ENCODE peak calls at places on chromosomes 12 and 14, in six cellular contexts. S, K, R, A, U and F are unnamed samples.
A peak's percentile ranks its signal among the peaks of the same experiment; 100 is the strongest.

GRCh38 chr12:123223241-123223668 is 9.7 kb downstream of the MPHOSPH9 start:
- DNase-seq in R (no peak), S (no peak), U (no peak), A (no peak), K (no peak), F (no peak)

GRCh38 chr14:93712838-93713724 is 75.2 kb downstream of the PRIMA1 start:
- DNase-seq in U (no peak), K (no peak), R (no peak), S (no peak), A (no peak), F (no peak)

GRCh38 chr12:75872762-75873161 is 158.8 kb downstream of the PHLDA1 start:
- DNase-seq in R (no peak), K (no peak), U (no peak), S (no peak), A (no peak), F (no peak)

GRCh38 chr14:95551435-95551834 is 16.6 kb downstream of the GLRX5 start:
- DNase-seq in S (no peak), K (no peak), A (no peak), R (no peak), U (no peak), F (no peak)

GRCh38 chr14:100450736-100451135 is 127.6 kb downstream of the SLC25A47 start:
- DNase-seq in S (no peak), R (no peak), K (no peak), A (no peak), U (no peak), F (no peak)

GRCh38 chr14:34252227-34252626 is 209.8 kb downstream of the SPTSSA start:
- DNase-seq in U (no peak), A (no peak), S (no peak), R (no peak), K (no peak), F (no peak)

GRCh38 chr14:74954232-74954946 is 1.0 kb downstream of the PGF start:
- DNase-seq in A (no peak), R (no peak), S (no peak), U (no peak), K (peak; percentile 59), F (peak; percentile 91)

GRCh38 chr14:49972199-49972671 is 79.4 kb downstream of the ARF6 start:
- DNase-seq in S (peak; percentile 69), R (no peak), A (peak; percentile 89), K (no peak), U (no peak), F (no peak)

GRCh38 chr14:46381674-46382073 is 269.9 kb downstream of the RPL10L start:
- DNase-seq in U (no peak), S (no peak), A (no peak), K (no peak), R (peak; percentile 37), F (no peak)

GRCh38 chr14:72463291-72463866 is 430.5 kb downstream of the DPF3 start:
- DNase-seq in K (no peak), A (no peak), R (no peak), S (no peak), U (no peak), F (no peak)

GRCh38 chr12:128267651-128268347 is 829 bp downstream of the TMEM132C start:
- DNase-seq in R (peak; percentile 51), A (no peak), U (no peak), K (no peak), S (no peak), F (no peak)

GRCh38 chr14:96136361-96136760 is 68.3 kb upstream of the BDKRB2 start:
- DNase-seq in R (no peak), S (peak; percentile 78), U (no peak), A (peak; percentile 78), K (no peak), F (no peak)

GRCh38 chr14:69685716-69686115 is 74.3 kb downstream of the SUSD6 start:
- DNase-seq in K (peak; percentile 69), S (peak; percentile 77), R (no peak), U (peak; percentile 89), A (no peak), F (no peak)

GRCh38 chr14:69363055-69363454 is 35.0 kb downstream of the ERH start:
- DNase-seq in U (no peak), A (no peak), K (peak; percentile 52), S (peak; percentile 52), R (peak; percentile 63), F (peak; percentile 67)

GRCh38 chr12:31589896-31590729 is 823 bp downstream of the DENND5B start:
- DNase-seq in A (peak; percentile 19), K (peak; percentile 69), R (peak; percentile 81), U (peak; percentile 78), S (peak; percentile 78), F (peak; percentile 74)

GRCh38 chr12:44616385-44616784 is 259.7 kb downstream of the NELL2 start:
- DNase-seq in U (no peak), A (no peak), R (no peak), K (no peak), S (no peak), F (no peak)

GRCh38 chr14:20622816-20623291 is 18.6 kb downstream of the OR6S1 start:
- DNase-seq in S (no peak), A (no peak), U (peak; percentile 50), K (no peak), R (no peak), F (no peak)

GRCh38 chr12:31230004-31230403 is 95.9 kb downstream of the SINHCAF start:
- DNase-seq in S (no peak), K (no peak), U (no peak), R (no peak), A (no peak), F (no peak)

GRCh38 chr12:121060149-121061001 is 21.3 kb upstream of the OASL start:
- DNase-seq in U (no peak), K (peak; percentile 20), S (peak; percentile 56), R (peak; percentile 83), A (peak; percentile 16), F (no peak)

GRCh38 chr14:102392506-102392905 is 29.8 kb downstream of the TECPR2 start:
- DNase-seq in U (no peak), K (no peak), A (no peak), S (no peak), R (no peak), F (no peak)

GRCh38 chr12:4881665-4882064 is 28.0 kb upstream of the KCNA1 start:
- DNase-seq in A (no peak), U (no peak), R (no peak), S (no peak), K (no peak), F (no peak)

GRCh38 chr12:25249951-25250738 is 584 bp downstream of the KRAS start:
- DNase-seq in A (no peak), K (peak; percentile 66), U (peak; percentile 86), R (peak; percentile 54), S (peak; percentile 23), F (peak; percentile 45)

GRCh38 chr12:71214511-71215285 is 56.9 kb upstream of the TSPAN8 start:
- DNase-seq in R (no peak), U (no peak), A (no peak), K (no peak), S (no peak), F (no peak)

GRCh38 chr12:71219224-71219623 is 61.4 kb upstream of the TSPAN8 start:
- DNase-seq in R (no peak), A (no peak), K (no peak), S (no peak), U (no peak), F (no peak)

GRCh38 chr12:71220295-71220694 is 62.5 kb upstream of the TSPAN8 start:
- DNase-seq in S (no peak), R (no peak), K (no peak), A (no peak), U (no peak), F (no peak)

DNA sequence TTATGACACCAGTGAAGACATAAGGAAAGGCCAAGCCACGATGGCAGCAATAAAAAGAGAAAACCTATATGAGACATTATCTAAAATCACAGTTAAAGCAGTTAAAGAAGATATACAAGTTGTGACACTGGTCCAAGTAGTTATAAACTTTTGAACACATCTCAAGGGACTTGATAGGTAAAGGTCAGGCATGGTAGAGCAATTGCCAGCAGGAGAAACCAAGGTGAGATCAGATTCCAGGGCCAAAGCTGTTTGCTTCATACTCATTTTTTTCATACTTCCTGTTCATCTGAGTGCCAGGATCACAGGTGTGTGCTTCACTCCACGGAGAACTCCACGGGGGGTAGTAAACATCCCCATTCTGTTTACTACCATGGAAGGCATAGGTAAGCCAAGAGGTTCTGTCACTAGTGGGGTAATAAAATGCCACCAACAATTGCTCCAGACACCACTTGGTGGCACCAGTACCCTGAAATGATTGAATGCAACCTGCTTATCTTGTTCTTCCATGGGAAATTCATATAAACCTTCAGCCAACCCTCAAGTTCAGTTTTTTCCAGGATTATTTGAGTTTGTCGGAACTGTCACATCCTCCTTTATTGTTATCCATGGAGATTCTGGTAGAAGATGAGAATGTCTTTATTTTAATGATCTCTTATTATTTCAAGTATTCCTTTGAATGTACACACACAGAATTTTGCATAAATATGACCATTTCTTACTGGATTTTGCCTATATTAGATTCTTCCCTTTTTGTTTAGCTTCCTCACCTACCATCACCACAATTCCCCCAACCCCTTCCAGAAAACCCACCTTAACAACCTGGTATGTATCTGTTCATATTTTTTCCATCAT is 59.2 kb upstream of the TSPAN8 start:
- DNase-seq in S (peak; percentile 49), A (no peak), R (peak; percentile 47), U (no peak), K (no peak), F (peak; percentile 60)
- TF ChIP-seq CTCF in S (peak; percentile 49), A (no peak), R (peak; percentile 56), U (peak; percentile 54), K (no peak), F (peak; percentile 83)

DNA sequence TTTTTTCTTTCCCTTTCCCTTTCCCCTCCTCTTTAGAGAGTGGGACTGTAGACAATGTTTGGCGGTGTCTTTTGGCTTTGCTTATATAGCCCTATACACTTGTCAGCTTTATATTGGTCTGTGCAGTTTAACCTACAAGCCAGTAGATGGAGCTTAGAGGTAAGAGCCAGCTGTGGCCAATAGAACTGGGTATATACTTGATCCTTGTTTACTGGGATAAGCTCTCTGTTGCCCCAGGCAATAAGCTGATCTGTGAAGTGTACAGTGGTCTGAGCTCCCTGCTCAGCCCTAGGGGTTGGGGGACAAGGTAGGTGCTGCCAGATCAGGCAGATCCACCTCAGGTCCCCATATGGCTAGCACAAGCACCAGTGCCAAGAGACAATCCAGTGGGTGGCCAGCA is 434.1 kb downstream of the NOVA1 start:
- DNase-seq in R (peak; percentile 52), S (peak; percentile 72), U (no peak), K (no peak), A (no peak), F (no peak)
- TF ChIP-seq CTCF in R (peak; percentile 71), S (peak; percentile 52), U (peak; percentile 14), K (no peak), A (no peak), F (peak; percentile 19)

GRCh38 chr12:6056406-6057211 is 67.9 kb downstream of the VWF start:
- DNase-seq in R (peak; percentile 89), A (no peak), S (no peak), U (no peak), K (no peak), F (peak; percentile 60)
- TF ChIP-seq CTCF in R (peak; percentile 69), A (peak; percentile 47), S (peak; percentile 19), U (peak; percentile 25), K (no peak), F (peak; percentile 63)

GRCh38 chr14:76090611-76091010 is 61.1 kb upstream of the GPATCH2L start:
- DNase-seq in A (peak; percentile 63), S (no peak), R (no peak), U (no peak), K (no peak), F (no peak)

GRCh38 chr14:76086636-76087035 is 65.1 kb upstream of the GPATCH2L start:
- DNase-seq in U (no peak), R (no peak), K (no peak), S (no peak), A (no peak), F (no peak)

GRCh38 chr14:76089151-76089550 is 62.6 kb upstream of the GPATCH2L start:
- DNase-seq in S (no peak), A (no peak), K (peak; percentile 23), R (no peak), U (no peak), F (no peak)

GRCh38 chr14:76089575-76089974 is 62.1 kb upstream of the GPATCH2L start:
- DNase-seq in U (no peak), R (no peak), A (no peak), S (no peak), K (no peak), F (no peak)

GRCh38 chr14:76091036-76091435 is 60.7 kb upstream of the GPATCH2L start:
- DNase-seq in S (peak; percentile 27), K (peak; percentile 45), R (no peak), U (no peak), A (peak; percentile 41), F (peak; percentile 46)
- TF ChIP-seq CTCF in S (peak; percentile 36), K (no peak), R (peak; percentile 34), U (peak; percentile 22), A (peak; percentile 41), F (peak; percentile 47)